ENCODE peak calls at places on chromosome 21, in six cellular contexts. O, D, R, V, F and W are unnamed samples.

GRCh38 chr21:32499249-32500055 is 85.9 kb downstream of the TCP10L start:
- DNase-seq in D (no peak), R (peak), F (no peak), V (no peak), O (no peak), W (no peak)

GRCh38 chr21:14533555-14534400 is 12.3 kb downstream of the SAMSN1 start:
- DNase-seq in O (no peak), R (peak), F (no peak), D (no peak), V (no peak), W (no peak)

GRCh38 chr21:33031152-33031551 is 5.4 kb downstream of the OLIG2 start:
- DNase-seq in D (no peak), R (no peak), V (no peak), F (no peak), O (no peak), W (no peak)

GRCh38 chr21:22965455-22966125 is 1967.4 kb downstream of the NCAM2 start:
- DNase-seq in R (no peak), D (no peak), O (no peak), V (no peak), F (no peak), W (no peak)

GRCh38 chr21:46570631-46571030 is 34.3 kb downstream of the S100B start:
- DNase-seq in F (no peak), R (no peak), V (no peak), D (no peak), O (no peak), W (no peak)

GRCh38 chr21:45992311-45993209 is 11.0 kb downstream of the COL6A1 start:
- DNase-seq in F (no peak), V (peak), D (no peak), O (no peak), R (no peak), W (no peak)

GRCh38 chr21:43282358-43283120 is 113.7 kb downstream of the CRYAA start:
- DNase-seq in F (no peak), D (no peak), R (no peak), V (no peak), O (no peak), W (no peak)

GRCh38 chr21:17513214-17514123 is 626 bp downstream of the CXADR start:
- DNase-seq in F (no peak), R (no peak), V (no peak), D (peak), O (no peak), W (no peak)

GRCh38 chr21:21029159-21029558 is 30.9 kb downstream of the NCAM2 start:
- DNase-seq in R (no peak), D (no peak), O (no peak), V (no peak), F (no peak), W (no peak)

GRCh38 chr21:21232320-21232719 is 234.1 kb downstream of the NCAM2 start:
- DNase-seq in D (no peak), O (no peak), F (no peak), V (no peak), R (peak), W (no peak)

GRCh38 chr21:34834852-34835501 is 166.2 kb downstream of the CLIC6 start:
- DNase-seq in F (no peak), V (no peak), O (no peak), R (no peak), D (no peak), W (no peak)